ENCODE peak calls at places on chromosomes 12 and 14, in five cellular contexts. D, L, C, V and A are unnamed samples.

GRCh38 chr14:93332032-93332852 is 594 bp downstream of the BTBD7 start:
- DNase-seq in L (peak; percentile 73), V (no peak), C (peak; percentile 85), D (peak; percentile 33), A (peak; percentile 77)

GRCh38 chr14:60161176-60162107 is 3.8 kb downstream of the DHRS7 start:
- DNase-seq in D (peak; percentile 92), C (no peak), V (no peak), L (no peak), A (no peak)

GRCh38 chr14:89242871-89243270 is 174.2 kb downstream of the FOXN3 start:
- DNase-seq in L (no peak), C (no peak), D (no peak), V (no peak), A (no peak)

GRCh38 chr14:72617391-72618011 is 276.4 kb downstream of the DPF3 start:
- DNase-seq in C (no peak), D (peak; percentile 42), V (no peak), L (no peak), A (no peak)

GRCh38 chr14:99884834-99885648 is 91.8 kb downstream of the EML1 start:
- DNase-seq in D (no peak), C (peak; percentile 53), L (no peak), V (peak; percentile 71), A (peak; percentile 68)

GRCh38 chr12:109822951-109823411 is 10.2 kb downstream of the TRPV4 start:
- DNase-seq in V (no peak), C (no peak), L (no peak), D (no peak), A (no peak)

GRCh38 chr14:51333901-51334432 is 93.9 kb downstream of the TMX1 start:
- DNase-seq in L (no peak), C (no peak), D (no peak), V (no peak), A (no peak)

GRCh38 chr12:46487567-46488131 is 115.1 kb upstream of the SLC38A2 start:
- DNase-seq in V (no peak), L (no peak), D (no peak), C (no peak), A (no peak)

GRCh38 chr12:64616221-64616620 is 5.9 kb downstream of the RASSF3 start:
- DNase-seq in V (no peak), C (no peak), D (no peak), L (no peak), A (no peak)

GRCh38 chr14:39169541-39169900 is 612 bp downstream of the TRAPPC6B start:
- DNase-seq in L (no peak), C (no peak), D (no peak), V (no peak), A (no peak)

GRCh38 chr14:33634631-33635030 is 316.2 kb downstream of the EGLN3 start:
- DNase-seq in C (no peak), D (no peak), L (no peak), V (no peak), A (no peak)

GRCh38 chr12:121538699-121539061 is 42.1 kb downstream of the KDM2B start:
- DNase-seq in D (peak; percentile 31), C (no peak), V (peak; percentile 57), L (peak; percentile 44), A (no peak)

GRCh38 chr14:85279407-85279806 is 250.5 kb upstream of the FLRT2 start:
- DNase-seq in C (no peak), V (no peak), D (no peak), L (no peak), A (no peak)

GRCh38 chr12:114327765-114328164 is 78.2 kb downstream of the TBX5 start:
- DNase-seq in C (no peak), V (no peak), D (no peak), L (no peak), A (no peak)

GRCh38 chr14:59349154-59349772 is 115.9 kb downstream of the GPR135 start:
- DNase-seq in D (no peak), L (no peak), V (no peak), C (no peak), A (no peak)

GRCh38 chr12:69007166-69007857 is 74.3 kb upstream of the CPM start:
- DNase-seq in C (no peak), V (no peak), L (no peak), D (peak; percentile 12), A (no peak)

GRCh38 chr12:101685121-101685520 is 12.3 kb upstream of the CHPT1 start:
- DNase-seq in C (no peak), V (no peak), L (no peak), D (no peak), A (no peak)

GRCh38 chr14:49106721-49107689 is 479.2 kb downstream of the RPS29 start:
- DNase-seq in V (no peak), L (no peak), D (no peak), C (no peak), A (no peak)

GRCh38 chr14:35303149-35303548 is 11.0 kb downstream of the PSMA6 start:
- DNase-seq in L (no peak), V (no peak), D (no peak), C (no peak), A (no peak)

GRCh38 chr12:14810953-14811483 is 3.0 kb downstream of the SMCO3 start:
- DNase-seq in V (peak; percentile 38), C (no peak), L (no peak), D (no peak), A (no peak)

GRCh38 chr14:69684461-69685183 is 73.2 kb downstream of the SUSD6 start:
- DNase-seq in V (no peak), L (no peak), C (no peak), D (peak; percentile 23), A (no peak)

GRCh38 chr12:95504140-95504539 is 30.2 kb downstream of the METAP2 start:
- DNase-seq in L (no peak), D (no peak), V (no peak), C (no peak), A (no peak)

GRCh38 chr14:34052658-34053014 is 101.8 kb upstream of the EGLN3 start:
- DNase-seq in C (no peak), L (no peak), V (no peak), D (no peak), A (no peak)

GRCh38 chr14:100560471-100560870 is 26.7 kb downstream of the BEGAIN start:
- DNase-seq in V (no peak), L (no peak), D (no peak), C (no peak), A (no peak)

GRCh38 chr14:70642313-70643235 is 858 bp downstream of the TTC9 start:
- DNase-seq in C (peak; percentile 70), D (no peak), L (peak; percentile 81), V (no peak), A (peak; percentile 73)

GRCh38 chr14:69107407-69108003 is 45.4 kb downstream of the DCAF5 start:
- DNase-seq in L (no peak), D (no peak), V (peak; percentile 55), C (peak; percentile 25), A (peak; percentile 49)

GRCh38 chr12:23921099-23921846 is 28.2 kb downstream of the SOX5 start:
- DNase-seq in L (no peak), V (no peak), D (no peak), C (no peak), A (no peak)

GRCh38 chr12:49707127-49707811 is at the start of gene FMNL3:
- DNase-seq in D (peak; percentile 94), C (peak; percentile 100), L (peak; percentile 99), V (peak; percentile 93), A (peak; percentile 99)

GRCh38 chr12:49705479-49706267 is 1.5 kb downstream of the FMNL3 start:
- DNase-seq in V (no peak), D (peak; percentile 12), C (peak; percentile 64), L (peak; percentile 48), A (peak; percentile 58)

GRCh38 chr12:49706351-49707126 is 666 bp downstream of the FMNL3 start:
- DNase-seq in L (peak; percentile 49), D (no peak), C (peak; percentile 34), V (no peak), A (no peak)

GRCh38 chr12:49708851-49709250 is 1.6 kb upstream of the FMNL3 start:
- DNase-seq in L (no peak), D (no peak), C (no peak), V (no peak), A (no peak)

GRCh38 chr12:49707812-49708147 is 575 bp upstream of the FMNL3 start:
- DNase-seq in V (no peak), C (no peak), D (no peak), L (no peak), A (no peak)
- TF ChIP-seq CTCF in V (peak; percentile 8), C (no peak), D (no peak), L (no peak), A (no peak)

DNA sequence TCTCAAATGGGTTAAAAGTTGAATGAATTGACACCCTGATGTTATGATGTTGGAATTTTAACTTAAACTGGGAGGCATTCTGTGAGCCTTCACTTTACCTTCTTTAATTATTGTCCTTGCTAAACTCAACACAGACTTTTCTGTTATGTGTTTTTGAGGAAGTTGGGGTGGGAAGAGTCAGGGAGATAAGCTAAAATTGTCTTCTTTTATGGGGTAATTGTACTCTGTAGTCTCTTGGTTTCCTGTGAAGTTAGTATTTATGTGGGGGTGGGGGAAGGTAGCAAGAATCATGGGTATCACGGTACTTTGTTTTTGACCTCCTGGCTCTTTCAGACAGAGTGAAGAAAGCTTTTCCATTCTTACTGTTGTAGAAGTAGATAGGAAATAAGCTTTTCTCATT is 32.9 kb downstream of the RAB21 start:
- DNase-seq in L (no peak), C (no peak), D (no peak), V (no peak), A (no peak)
- TF ChIP-seq CTCF in L (no peak), C (no peak), D (no peak), V (no peak), A (no peak)

DNA sequence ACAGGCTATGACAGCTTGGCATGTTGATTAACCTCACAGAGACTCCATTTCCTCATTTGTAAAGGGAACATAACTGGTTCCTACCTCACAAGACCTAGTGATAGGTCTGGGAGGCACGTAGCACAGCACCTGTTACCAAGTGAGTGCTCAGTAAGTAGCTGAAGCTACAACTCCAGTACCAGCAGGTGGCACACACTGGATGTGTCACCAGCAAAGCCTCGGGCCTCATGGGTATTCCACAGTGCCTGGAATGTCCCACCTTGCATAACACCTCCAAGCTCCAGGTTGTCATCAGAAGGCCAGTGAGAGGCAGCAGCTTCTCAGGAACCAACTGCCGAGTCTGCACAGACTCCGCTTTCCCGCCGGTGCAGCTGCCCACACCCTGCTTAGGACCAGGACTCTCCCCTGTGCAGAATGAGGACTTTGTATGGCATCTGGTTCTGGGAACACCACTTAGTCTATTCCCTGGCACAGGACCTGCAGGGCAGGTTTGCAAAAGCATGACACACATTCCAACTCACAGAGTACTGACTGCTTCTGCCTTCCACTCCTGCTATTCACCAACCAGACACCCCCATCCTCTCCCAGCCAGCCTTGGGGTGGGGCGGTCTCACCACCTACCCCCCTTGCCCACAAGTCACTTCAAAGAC is 4.2 kb downstream of the VDR start:
- DNase-seq in D (no peak), V (no peak), L (no peak), C (no peak), A (no peak)
- TF ChIP-seq CTCF in D (no peak), V (peak; percentile 10), L (peak; percentile 18), C (no peak), A (peak; percentile 23)

GRCh38 chr12:52149651-52150241 is 42.1 kb downstream of the KRT80 start:
- DNase-seq in D (no peak), V (no peak), L (no peak), C (no peak), A (no peak)

GRCh38 chr12:52149182-52149641 is 42.6 kb downstream of the KRT80 start:
- DNase-seq in V (no peak), D (no peak), C (no peak), L (no peak), A (no peak)

GRCh38 chr12:52152905-52153317 is 38.9 kb downstream of the KRT80 start:
- DNase-seq in V (no peak), C (no peak), L (no peak), D (no peak), A (no peak)

GRCh38 chr12:52151153-52151858 is 40.5 kb downstream of the KRT80 start:
- DNase-seq in L (no peak), D (no peak), C (no peak), V (no peak), A (no peak)

GRCh38 chr12:52151859-52152783 is 39.7 kb downstream of the KRT80 start:
- DNase-seq in L (peak; percentile 38), D (peak; percentile 65), V (peak; percentile 75), C (peak; percentile 84), A (peak; percentile 86)
- TF ChIP-seq CTCF in L (peak; percentile 63), D (peak; percentile 91), V (peak; percentile 90), C (peak; percentile 68), A (peak; percentile 68)